ENCODE peak calls at places on chromosome 20, in six cellular contexts. O is HuH-7; Q is NCI-H1417 treated with DMSO at 0.1 percent for 48 hours; H is NCI-H1105 treated with DMSO at 0.1 percent for 48 hours; T is glutamatergic neuron; P is stimulated activated CD4-positive, alpha-beta T cell treated with anti-CD3 and anti-CD28 coated beads, Interleukin-15, amount 100 ng/mL, for 1 hour. C is an unnamed sample.

GRCh38 chr20:22861990-22862389 is 173.1 kb upstream of the SSTR4 start:
- DNase-seq in O (no peak), Q (no peak), H (no peak), T (no peak), P (no peak), C (no peak)

GRCh38 chr20:44166008-44166407 is 21.0 kb downstream of the JPH2 start:
- DNase-seq in O (no peak), Q (no peak), H (no peak), T (no peak), P (no peak), C (no peak)

GRCh38 chr20:16919841-16920240 is 171.7 kb downstream of the OTOR start:
- DNase-seq in O (no peak), Q (no peak), H (no peak), T (no peak), P (no peak), C (no peak)

GRCh38 chr20:41428285-41428684 is 61.7 kb upstream of the EMILIN3 start:
- DNase-seq in O (no peak), Q (no peak), H (no peak), T (no peak), P (no peak), C (no peak)

GRCh38 chr20:4341804-4342560 is 326.6 kb upstream of the RNF24 start:
- DNase-seq in O (no peak), Q (no peak), H (no peak), T (no peak), P (no peak), C (no peak)

GRCh38 chr20:23286346-23286745 is 64.2 kb upstream of the NXT1 start:
- DNase-seq in O (no peak), Q (no peak), H (no peak), T (no peak), P (no peak), C (no peak)

GRCh38 chr20:44832724-44833123 is 22.4 kb upstream of the RIMS4 start:
- DNase-seq in O (no peak), Q (no peak), H (peak), T (peak), P (no peak), C (no peak)

GRCh38 chr20:35312348-35312747 is 20.1 kb upstream of the FAM83C start:
- DNase-seq in O (no peak), Q (no peak), H (no peak), T (no peak), P (no peak), C (no peak)

GRCh38 chr20:63317601-63318291 is 24.8 kb downstream of the COL20A1 start:
- DNase-seq in O (no peak), Q (no peak), H (no peak), T (peak), P (no peak), C (no peak)

GRCh38 chr20:9408422-9409300 is 105.7 kb upstream of the LAMP5 start:
- DNase-seq in O (no peak), Q (no peak), H (peak), T (no peak), P (no peak), C (no peak)

GRCh38 chr20:54432966-54433365 is 42.4 kb upstream of the DOK5 start:
- DNase-seq in O (no peak), Q (no peak), H (no peak), T (no peak), P (no peak), C (no peak)

GRCh38 chr20:8330785-8331699 is 199.0 kb downstream of the PLCB1 start:
- DNase-seq in O (peak), Q (no peak), H (no peak), T (no peak), P (no peak), C (no peak)

GRCh38 chr20:36988494-36988966 is 37.0 kb upstream of the SAMHD1 start:
- DNase-seq in O (no peak), Q (no peak), H (peak), T (no peak), P (no peak), C (no peak)

GRCh38 chr20:5065489-5066383 is 54.0 kb downstream of the PCNA start:
- DNase-seq in O (no peak), Q (no peak), H (no peak), T (no peak), P (no peak), C (peak)

GRCh38 chr20:14984768-14985622 is 647.6 kb upstream of the FLRT3 start:
- DNase-seq in O (peak), Q (no peak), H (no peak), T (no peak), P (no peak), C (no peak)

GRCh38 chr20:18822832-18823231 is 9.2 kb downstream of the SCP2D1 start:
- DNase-seq in O (no peak), Q (no peak), H (no peak), T (no peak), P (no peak), C (no peak)

GRCh38 chr20:24842591-24843442 is 106.3 kb upstream of the CST7 start:
- DNase-seq in O (no peak), Q (no peak), H (no peak), T (no peak), P (no peak), C (peak)

GRCh38 chr20:41476013-41476441 is 109.4 kb upstream of the EMILIN3 start:
- DNase-seq in O (no peak), Q (peak), H (peak), T (no peak), P (no peak), C (peak)

GRCh38 chr20:51164732-51165530 is 142.0 kb upstream of the KCNG1 start:
- DNase-seq in O (no peak), Q (no peak), H (no peak), T (no peak), P (no peak), C (no peak)

GRCh38 chr20:9388160-9388825 is 126.1 kb upstream of the LAMP5 start:
- DNase-seq in O (no peak), Q (no peak), H (no peak), T (no peak), P (no peak), C (no peak)

GRCh38 chr20:33373735-33374605 is 27.3 kb downstream of the CDK5RAP1 start:
- DNase-seq in O (peak), Q (no peak), H (peak), T (no peak), P (no peak), C (no peak)

GRCh38 chr20:33783818-33784217 is 27.3 kb upstream of the CHMP4B start:
- DNase-seq in O (no peak), Q (no peak), H (no peak), T (no peak), P (no peak), C (no peak)

GRCh38 chr20:31684153-31685003 is 38.3 kb downstream of the BCL2L1 start:
- DNase-seq in O (no peak), Q (no peak), H (no peak), T (no peak), P (no peak), C (no peak)